ENCODE peak calls at places on chromosomes 3 and 15, in six cellular contexts. L is body of pancreas, P is A673, G is lower lobe of right lung, F is left ventricle myocardium inferior, X is astrocyte of the spinal cord. M is an unnamed sample.
A peak's percentile ranks its signal among the peaks of the same experiment; 100 is the strongest.

GRCh38 chr3:16101295-16102186 is 72.9 kb upstream of the GALNT15 start:
- DNase-seq in L (no peak), P (no peak), G (no peak), F (no peak), X (no peak), M (no peak)

GRCh38 chr15:64619880-64620839 is 155.2 kb downstream of the RBPMS2 start:
- DNase-seq in L (no peak), P (no peak), G (no peak), F (no peak), X (peak; percentile 35), M (no peak)

GRCh38 chr3:4979401-4980228 is at the start of gene BHLHE40:
- DNase-seq in L (no peak), P (peak; percentile 44), G (peak; percentile 57), F (peak; percentile 46), X (no peak), M (no peak)

GRCh38 chr15:90851114-90851513 is 17.3 kb upstream of the FURIN start:
- DNase-seq in L (no peak), P (no peak), G (no peak), F (no peak), X (no peak), M (no peak)

GRCh38 chr3:195860456-195860855 is 47.9 kb downstream of the TNK2 start:
- DNase-seq in L (no peak), P (no peak), G (no peak), F (no peak), X (no peak), M (peak; percentile 78)

GRCh38 chr3:12287727-12288465 is 974 bp upstream of the PPARG start:
- DNase-seq in L (peak; percentile 32), P (no peak), G (peak; percentile 70), F (peak; percentile 56), X (no peak), M (no peak)

GRCh38 chr3:181313379-181313778 is 323.8 kb upstream of the DNAJC19 start:
- DNase-seq in L (no peak), P (no peak), G (no peak), F (no peak), X (no peak), M (no peak)

GRCh38 chr3:111210003-111210699 is 138.5 kb downstream of the NECTIN3 start:
- DNase-seq in L (no peak), P (peak; percentile 19), G (no peak), F (no peak), X (no peak), M (no peak)

GRCh38 chr15:80878867-80879250 is 99.7 kb downstream of the CEMIP start:
- DNase-seq in L (no peak), P (no peak), G (no peak), F (no peak), X (no peak), M (no peak)

GRCh38 chr3:185320949-185321348 is 42.0 kb upstream of the MAP3K13 start:
- DNase-seq in L (no peak), P (no peak), G (no peak), F (no peak), X (no peak), M (no peak)

GRCh38 chr15:49242820-49243219 is 72.8 kb downstream of the GALK2 start:
- DNase-seq in L (no peak), P (no peak), G (no peak), F (no peak), X (peak; percentile 91), M (no peak)

GRCh38 chr3:197478746-197479668 is 76.8 kb downstream of the BDH1 start:
- DNase-seq in L (no peak), P (peak; percentile 88), G (no peak), F (no peak), X (no peak), M (no peak)

GRCh38 chr3:13638927-13639326 is 90.0 kb downstream of the FBLN2 start:
- DNase-seq in L (no peak), P (no peak), G (no peak), F (no peak), X (no peak), M (no peak)

GRCh38 chr3:129305592-129306091 is 27.0 kb downstream of the HMCES start:
- DNase-seq in L (peak; percentile 96), P (peak; percentile 92), G (peak; percentile 94), F (peak; percentile 81), X (peak; percentile 80), M (no peak)

GRCh38 chr3:52880474-52880873 is 16.9 kb downstream of the STIMATE start:
- DNase-seq in L (no peak), P (no peak), G (no peak), F (no peak), X (no peak), M (no peak)

DNA sequence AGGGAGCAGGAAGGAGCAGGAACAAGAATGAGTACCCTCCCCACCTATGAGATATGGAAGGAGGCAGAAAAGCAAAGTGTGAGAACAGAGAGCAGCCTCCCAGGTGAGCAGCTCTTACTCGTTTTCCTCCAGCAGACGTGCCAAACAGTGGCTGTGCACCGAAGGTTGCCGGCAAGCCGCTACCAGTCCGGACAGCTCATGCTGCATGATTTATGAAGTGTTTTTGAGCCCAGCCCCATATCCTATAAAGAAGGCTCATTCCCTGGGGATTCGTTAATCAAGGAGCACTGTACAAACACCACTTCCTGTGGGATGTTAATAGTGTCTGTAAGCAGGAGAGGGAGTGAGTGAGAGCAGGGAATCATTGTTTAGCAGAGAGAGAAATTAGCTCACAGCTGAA is 118.3 kb upstream of the FOXB1 start:
- DNase-seq in L (peak; percentile 14), P (peak; percentile 79), G (no peak), F (no peak), X (no peak), M (no peak)
- TF ChIP-seq CTCF in L (no peak), P (no peak), G (no peak), F (no peak), X (no peak), M (no peak)

GRCh38 chr15:101063891-101064794 is 145.0 kb downstream of the LRRK1 start:
- DNase-seq in L (peak; percentile 48), P (no peak), G (peak; percentile 46), F (peak; percentile 58), X (peak; percentile 27), M (no peak)

GRCh38 chr15:101062471-101063171 is 143.5 kb downstream of the LRRK1 start:
- DNase-seq in L (no peak), P (no peak), G (no peak), F (no peak), X (no peak), M (no peak)

GRCh38 chr15:101064795-101065569 is 145.8 kb downstream of the LRRK1 start:
- DNase-seq in L (no peak), P (no peak), G (peak; percentile 26), F (no peak), X (no peak), M (no peak)

GRCh38 chr15:101062063-101062462 is 142.9 kb downstream of the LRRK1 start:
- DNase-seq in L (no peak), P (no peak), G (no peak), F (no peak), X (no peak), M (no peak)

DNA sequence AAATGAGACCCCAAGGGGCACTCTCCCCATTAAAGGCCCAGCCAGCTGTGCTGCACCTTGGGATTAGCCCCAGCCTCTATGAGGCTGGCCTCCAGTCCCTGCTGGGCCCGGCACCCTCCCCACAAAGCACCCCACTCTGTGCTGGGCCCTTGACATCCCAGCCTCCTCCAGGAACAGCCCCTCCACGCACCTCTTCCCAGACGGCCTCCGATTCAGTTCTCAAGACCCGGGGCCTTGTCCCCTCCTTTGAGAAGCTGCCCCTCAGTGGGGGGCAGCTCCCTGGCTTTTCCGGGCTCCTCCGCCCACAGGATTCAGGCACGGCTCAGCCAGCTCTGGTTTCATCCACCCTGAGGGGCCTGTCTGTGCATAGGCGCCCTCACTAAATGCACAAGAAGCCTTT is 144.1 kb downstream of the LRRK1 start:
- DNase-seq in L (no peak), P (no peak), G (no peak), F (no peak), X (no peak), M (no peak)
- H3K4me3 ChIP-seq in L (no peak overlapping the region), P (no peak overlapping the region), G (no peak overlapping the region), F (no peak overlapping the region), X (no peak overlapping the region), M (no peak overlapping the region)

GRCh38 chr3:19029837-19030835 is 118.2 kb upstream of the KCNH8 start:
- DNase-seq in L (no peak), P (no peak), G (no peak), F (no peak), X (no peak), M (no peak)
- TF ChIP-seq CTCF in L (no peak), P (no peak), G (no peak), F (peak; percentile 42), X (no peak), M (peak; percentile 16)

GRCh38 chr15:74291101-74292071 is 55.3 kb downstream of the CCDC33 start:
- DNase-seq in L (peak; percentile 81), P (peak; percentile 99), G (peak; percentile 76), F (peak; percentile 82), X (peak; percentile 73), M (no peak)
- H3K4me3 ChIP-seq in L (no peak overlapping the region), P (peak overlapping the region; percentile 23), G (no peak overlapping the region), F (no peak overlapping the region), X (no peak overlapping the region), M (no peak overlapping the region)

DNA sequence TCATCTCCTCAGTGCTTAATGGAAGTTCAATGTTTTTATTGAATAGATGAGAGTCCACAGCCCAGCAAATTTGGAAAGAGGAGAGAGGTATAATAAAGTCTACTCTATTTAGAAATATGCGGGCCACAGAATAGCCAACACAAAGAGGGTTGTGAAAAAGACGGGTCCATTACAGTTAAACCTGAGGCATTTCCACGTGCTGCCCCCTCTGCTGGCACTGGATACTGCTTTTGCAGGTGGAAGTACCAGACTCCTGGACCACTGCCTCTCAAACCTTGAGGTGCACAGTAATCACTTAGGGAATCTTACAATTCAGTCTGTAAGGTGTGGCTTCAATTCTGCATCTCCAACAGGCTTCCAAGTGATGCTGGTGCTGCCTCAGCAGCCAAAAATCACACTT is 3.0 kb upstream of the TFDP2 start:
- DNase-seq in L (peak; percentile 23), P (no peak), G (no peak), F (no peak), X (no peak), M (no peak)
- TF ChIP-seq CTCF in L (no peak), P (peak; percentile 21), G (no peak), F (no peak), X (peak; percentile 25), M (peak; percentile 15)

GRCh38 chr3:42653560-42654330 is at the start of gene ZBTB47:
- DNase-seq in L (peak; percentile 42), P (no peak), G (peak; percentile 89), F (peak; percentile 77), X (no peak), M (no peak)

GRCh38 chr3:42655980-42656679 is 2.6 kb downstream of the ZBTB47 start:
- DNase-seq in L (no peak), P (no peak), G (no peak), F (no peak), X (peak; percentile 55), M (no peak)

GRCh38 chr3:42654331-42655201 is 1.1 kb downstream of the ZBTB47 start:
- DNase-seq in L (peak; percentile 59), P (peak; percentile 46), G (no peak), F (peak; percentile 61), X (peak; percentile 59), M (no peak)

GRCh38 chr3:42656680-42657610 is 3.4 kb downstream of the ZBTB47 start:
- DNase-seq in L (no peak), P (no peak), G (no peak), F (no peak), X (no peak), M (no peak)

GRCh38 chr3:42655331-42655888 is 1.9 kb downstream of the ZBTB47 start:
- DNase-seq in L (peak; percentile 46), P (no peak), G (no peak), F (no peak), X (no peak), M (no peak)
- H3K4me3 ChIP-seq in L (peak overlapping the region; percentile 14), P (peak overlapping the region; percentile 58), G (peak overlapping the region; percentile 93), F (peak overlapping the region; percentile 81), X (peak overlapping the region; percentile 72), M (peak overlapping the region; percentile 64)

M was measured in LNCaP clone FGC.